ENCODE peak calls at places on chromosomes 6 and 20, in nine cellular contexts. V is transverse colon, F is cardiac fibroblast, A is ascending aorta, N is Peyer's patch, E is DND-41, P is body of pancreas, I is testis, D is adrenal gland. K is an unnamed sample.
A peak's percentile ranks its signal among the peaks of the same experiment; 100 is the strongest.

GRCh38 chr6:143743256-143744166 is 65.7 kb downstream of the PHACTR2 start:
- DNase-seq in V (peak; percentile 42), P (no peak), N (no peak), I (peak; percentile 52), A (no peak), F (peak; percentile 12), D (no peak), E (no peak), K (no peak)

GRCh38 chr6:134016558-134016814 is 35.9 kb downstream of the SLC2A12 start:
- DNase-seq in N (no peak), A (no peak), E (no peak), D (no peak), I (no peak), P (no peak), F (no peak), V (no peak), K (no peak)

GRCh38 chr6:38567436-38567835 is 72.3 kb downstream of the BTBD9 start:
- DNase-seq in F (peak; percentile 94), P (peak; percentile 32), A (peak; percentile 64), N (no peak), I (peak; percentile 75), D (peak; percentile 85), V (peak; percentile 37), E (peak; percentile 13), K (no peak)

GRCh38 chr6:116783852-116784251 is 18.3 kb upstream of the FAM162B start:
- DNase-seq in F (peak; percentile 55), N (no peak), I (no peak), P (no peak), D (no peak), V (no peak), E (no peak), A (no peak), K (no peak)

GRCh38 chr6:142756215-142756630 is 188.8 kb downstream of the HIVEP2 start:
- DNase-seq in F (peak; percentile 58), E (no peak), V (no peak), N (no peak), D (no peak), P (no peak), A (no peak), I (no peak), K (no peak)

GRCh38 chr6:140669321-140669720 is 1294.9 kb upstream of the CITED2 start:
- DNase-seq in V (no peak), A (no peak), E (no peak), F (peak; percentile 16), P (no peak), I (no peak), N (no peak), D (no peak), K (no peak)

GRCh38 chr6:118725944-118726343 is 74.6 kb upstream of the CEP85L start:
- DNase-seq in A (no peak), E (peak; percentile 68), F (peak; percentile 34), I (no peak), V (no peak), D (no peak), N (no peak), P (no peak), K (peak; percentile 94)

GRCh38 chr6:4870821-4871494 is 94.8 kb downstream of the CDYL start:
- DNase-seq in A (no peak), P (no peak), V (no peak), D (no peak), N (no peak), F (peak; percentile 27), E (no peak), I (no peak), K (no peak)

GRCh38 chr6:153150400-153150766 is 19.3 kb upstream of the RGS17 start:
- DNase-seq in N (no peak), I (no peak), A (no peak), P (no peak), F (no peak), D (no peak), V (no peak), E (no peak), K (no peak)

GRCh38 chr6:87772597-87773530 is 70.8 kb upstream of the AKIRIN2 start:
- DNase-seq in A (no peak), F (peak; percentile 9), N (no peak), P (no peak), I (no peak), D (peak; percentile 62), E (no peak), V (no peak), K (no peak)

GRCh38 chr6:95578106-95578410 is 723 bp downstream of the MANEA start:
- DNase-seq in N (no peak), A (no peak), I (no peak), F (peak; percentile 36), D (no peak), P (no peak), V (no peak), E (no peak), K (no peak)

GRCh38 chr6:54102239-54102638 is 9.0 kb upstream of the MLIP start:
- DNase-seq in A (no peak), I (no peak), E (no peak), F (no peak), D (no peak), V (no peak), N (no peak), P (no peak), K (no peak)

GRCh38 chr6:138550346-138550767 is 51.1 kb upstream of the NHSL1 start:
- DNase-seq in I (no peak), E (no peak), P (no peak), A (no peak), D (no peak), N (no peak), V (peak; percentile 58), F (no peak), K (no peak)

GRCh38 chr20:1935696-1936366 is 40.6 kb downstream of the SIRPA start:
- DNase-seq in V (peak; percentile 50), E (no peak), D (peak; percentile 90), F (no peak), A (no peak), P (peak; percentile 56), I (peak; percentile 78), N (peak; percentile 81), K (no peak)

GRCh38 chr6:52361347-52361944 is 505 bp upstream of the PAQR8 start:
- DNase-seq in I (peak; percentile 41), P (peak; percentile 11), E (no peak), F (peak; percentile 39), N (peak; percentile 77), A (peak; percentile 68), D (peak; percentile 56), V (peak; percentile 66), K (peak; percentile 40)

GRCh38 chr6:104689551-104690205 is 170.0 kb downstream of the HACE1 start:
- DNase-seq in E (no peak), P (no peak), N (no peak), D (no peak), V (no peak), A (no peak), I (no peak), F (peak; percentile 62), K (no peak)
- TF ChIP-seq CTCF in E (no peak), P (no peak), N (no peak), D (no peak), V (no peak), A (no peak), I (no peak), F (no peak), K (no peak)

GRCh38 chr6:41600499-41601247 is 37.6 kb upstream of the MDFI start:
- DNase-seq in N (no peak), E (no peak), I (no peak), F (no peak), D (no peak), V (no peak), P (no peak), A (no peak), K (no peak)

GRCh38 chr6:41601248-41601549 is 37.1 kb upstream of the MDFI start:
- DNase-seq in I (no peak), N (no peak), V (no peak), E (no peak), A (no peak), P (no peak), F (no peak), D (no peak), K (no peak)

GRCh38 chr6:41604006-41604405 is 34.3 kb upstream of the MDFI start:
- DNase-seq in D (no peak), I (no peak), F (no peak), N (no peak), E (no peak), V (no peak), A (no peak), P (no peak), K (no peak)

GRCh38 chr6:41602422-41602743 is 35.9 kb upstream of the MDFI start:
- DNase-seq in I (no peak), E (no peak), D (no peak), F (no peak), A (no peak), P (no peak), N (no peak), V (no peak), K (no peak)

DNA sequence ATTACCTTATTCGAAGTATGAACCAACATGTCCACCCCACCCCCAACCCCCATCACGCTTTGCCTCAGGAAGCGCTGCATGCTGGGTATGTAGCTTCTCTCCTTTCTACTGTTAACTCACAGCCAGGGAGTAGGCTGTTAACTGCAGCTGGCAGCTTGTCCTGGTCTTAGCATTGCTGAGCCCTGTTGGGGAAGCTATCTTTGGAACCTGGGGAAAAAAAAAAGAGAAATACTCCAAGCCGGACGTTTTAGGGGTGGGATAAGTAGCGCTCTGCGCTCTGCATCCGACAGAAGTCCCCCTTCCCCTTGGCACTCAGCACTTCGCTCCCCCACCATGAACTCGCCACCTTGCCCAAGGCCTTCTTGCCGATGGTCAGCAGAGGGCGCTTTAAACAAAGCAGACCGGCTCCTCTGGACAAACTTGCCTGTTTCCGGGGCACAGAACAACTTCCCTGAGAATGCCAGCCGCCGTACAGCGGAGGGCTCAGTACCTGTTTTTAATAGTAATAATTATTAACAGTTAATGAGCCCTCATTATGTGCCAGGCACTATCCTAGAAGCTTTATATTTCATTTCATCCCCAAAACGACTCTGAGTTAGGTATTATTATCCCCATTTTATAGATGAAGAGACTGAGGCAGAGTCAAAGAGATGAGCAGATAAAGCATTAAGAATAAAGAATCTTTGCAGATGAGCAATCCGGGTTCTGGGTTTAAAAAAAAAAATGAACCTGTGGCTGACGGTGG is 35.2 kb upstream of the MDFI start:
- DNase-seq in A (peak; percentile 84), V (peak; percentile 84), P (peak; percentile 81), E (peak; percentile 90), I (peak; percentile 84), F (peak; percentile 89), D (peak; percentile 79), N (peak; percentile 79), K (peak; percentile 82)
- TF ChIP-seq CTCF in A (peak; percentile 75), V (peak; percentile 90), P (peak; percentile 93), E (peak; percentile 97), I (peak; percentile 74), F (peak; percentile 95), D (peak; percentile 72), N (peak; percentile 88), K (peak; percentile 87)

GRCh38 chr6:157323114-157323923 is at the start of gene TMEM242:
- DNase-seq in F (peak; percentile 97), D (peak; percentile 95), P (peak; percentile 93), N (peak; percentile 95), V (peak; percentile 94), E (peak; percentile 91), A (peak; percentile 95), I (peak; percentile 91), K (peak; percentile 91)
- TF ChIP-seq CTCF in F (peak; percentile 40), D (peak; percentile 39), P (peak; percentile 45), N (peak; percentile 29), V (no peak), E (peak; percentile 37), A (peak; percentile 23), I (peak; percentile 32), K (peak; percentile 16)

DNA sequence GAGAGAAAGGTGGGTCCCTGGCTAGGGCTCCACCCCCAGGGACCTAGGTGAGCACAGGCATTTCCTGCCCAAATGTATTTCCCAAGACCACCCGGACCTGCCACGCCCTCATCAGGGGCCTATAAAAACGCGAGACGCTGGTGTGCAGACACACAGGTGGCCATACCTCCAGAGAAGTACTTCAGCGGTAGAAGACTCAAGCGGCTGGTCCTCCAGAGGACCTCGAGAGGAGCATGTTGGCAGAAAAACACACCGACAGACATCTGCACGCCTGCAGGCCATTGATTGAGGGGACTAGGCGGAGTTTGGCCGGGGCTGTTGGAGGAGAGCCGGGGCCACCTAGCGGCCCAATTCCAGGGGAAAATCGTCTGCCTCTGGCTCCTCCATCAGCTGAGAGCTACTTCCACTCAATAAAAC is 695.8 kb upstream of the MMS22L start:
- DNase-seq in P (no peak), A (no peak), I (peak; percentile 54), D (peak; percentile 14), F (no peak), N (no peak), V (no peak), E (no peak), K (no peak)
- TF ChIP-seq CTCF in P (no peak), A (no peak), I (no peak), D (no peak), F (no peak), N (no peak), V (no peak), E (no peak), K (no peak)

K was measured in activated CD8-positive, alpha-beta T cell treated with anti-CD3 and anti-CD28 coated beads for 36 hours.